ENCODE peak calls at places on chromosomes 6 and 20, in nine cellular contexts. S is Daoy; B is mucosa of descending colon; L is activated CD4-positive, alpha-beta T cell treated with anti-CD3 and anti-CD28 coated beads for 24 hours; A is HT-29; M is astrocyte; R is stimulated activated CD8-positive, alpha-beta memory T cell treated with anti-CD3 and anti-CD28 coated beads, Interleukin-15, amount 100 ng/mL, for 1 hour; O is M059J; Z is occipital lobe. V is an unnamed sample.

GRCh38 chr6:34792605-34793500 is 970 bp downstream of the BLTP3A start:
- DNase-seq in S (peak), B (no peak), L (no peak), A (peak), M (peak), R (no peak), O (peak), Z (peak), V (no peak)

GRCh38 chr6:36135053-36135731 is 4.9 kb downstream of the MAPK13 start:
- DNase-seq in S (no peak), B (no peak), L (no peak), A (no peak), M (no peak), R (no peak), O (no peak), Z (no peak), V (no peak)

GRCh38 chr20:43461894-43462293 is 4.2 kb downstream of the SRSF6 start:
- DNase-seq in S (no peak), B (no peak), L (no peak), A (no peak), M (no peak), R (no peak), O (no peak), Z (no peak), V (no peak)

GRCh38 chr6:122622404-122622938 is 12.3 kb downstream of the PKIB start:
- DNase-seq in S (peak), B (no peak), L (no peak), A (no peak), M (peak), R (no peak), O (no peak), Z (no peak), V (no peak)

GRCh38 chr6:16882230-16882629 is 121.0 kb upstream of the ATXN1 start:
- DNase-seq in S (no peak), B (no peak), L (no peak), A (no peak), M (no peak), R (no peak), O (no peak), Z (no peak), V (no peak)

GRCh38 chr6:113674075-113674474 is 183.1 kb upstream of the MARCKS start:
- DNase-seq in S (no peak), B (no peak), L (no peak), A (no peak), M (no peak), R (no peak), O (no peak), Z (no peak), V (no peak)

GRCh38 chr6:43609402-43609801 is 19.7 kb downstream of the GTPBP2 start:
- DNase-seq in S (no peak), B (no peak), L (no peak), A (no peak), M (no peak), R (no peak), O (no peak), Z (no peak), V (no peak)

GRCh38 chr20:45290677-45291355 is 15.8 kb upstream of the RBPJL start:
- DNase-seq in S (peak), B (peak), L (peak), A (peak), M (peak), R (peak), O (peak), Z (peak), V (peak)

GRCh38 chr6:131923356-131923755 is 27.8 kb downstream of the CCN2 start:
- DNase-seq in S (peak), B (peak), L (no peak), A (peak), M (peak), R (no peak), O (peak), Z (no peak), V (no peak)